ENCODE peak calls at places on chromosome 16, in ten cellular contexts. Z is GM23338; N is sigmoid colon; X is right cardiac atrium; I is breast epithelium; O is GM23248; V is lower lobe of right lung; U is A549; R is HepG2; T is effector memory CD4-positive, alpha-beta T cell. Y is an unnamed sample.
A peak's percentile ranks its signal among the peaks of the same experiment; 100 is the strongest.

GRCh38 chr16:17416461-17417221 is 54.1 kb downstream of the XYLT1 start:
- DNase-seq in Z (peak; percentile 78), N (no peak), X (peak; percentile 60), I (no peak), O (peak; percentile 67), V (peak; percentile 63), U (no peak), R (no peak), T (no peak), Y (no peak)

GRCh38 chr16:81175325-81175891 is 63.1 kb upstream of the BCO1 start:
- DNase-seq in Z (no peak), N (no peak), X (no peak), I (no peak), O (peak; percentile 92), V (no peak), U (peak; percentile 73), R (peak; percentile 85), T (no peak), Y (no peak)

GRCh38 chr16:17350212-17350611 is 120.5 kb downstream of the XYLT1 start:
- DNase-seq in Z (no peak), N (no peak), X (no peak), I (no peak), O (peak; percentile 90), V (no peak), U (no peak), R (no peak), T (no peak), Y (no peak)

GRCh38 chr16:76780556-76780955 is 410.4 kb upstream of the MON1B start:
- DNase-seq in Z (no peak), N (no peak), X (no peak), I (no peak), O (no peak), V (no peak), U (no peak), R (no peak), T (no peak), Y (no peak)

GRCh38 chr16:58105619-58106018 is 23.6 kb downstream of the CFAP20 start:
- DNase-seq in Z (no peak), N (no peak), X (no peak), I (no peak), O (peak; percentile 9), V (no peak), U (no peak), R (no peak), T (no peak), Y (no peak)

GRCh38 chr16:50068550-50068949 is 2.8 kb downstream of the HEATR3 start:
- DNase-seq in Z (no peak), N (no peak), X (no peak), I (no peak), O (peak; percentile 46), V (no peak), U (no peak), R (no peak), T (no peak), Y (no peak)

GRCh38 chr16:88877564-88878289 is 11.3 kb upstream of the PABPN1L start:
- DNase-seq in Z (no peak), N (no peak), X (no peak), I (no peak), O (no peak), V (no peak), U (no peak), R (no peak), T (no peak), Y (no peak)

GRCh38 chr16:74984194-74984669 is 691 bp downstream of the WDR59 start:
- DNase-seq in Z (no peak), N (no peak), X (no peak), I (no peak), O (peak; percentile 72), V (no peak), U (peak; percentile 15), R (peak; percentile 18), T (peak; percentile 25), Y (no peak)

GRCh38 chr16:13923703-13924298 is 3.8 kb downstream of the ERCC4 start:
- DNase-seq in Z (peak; percentile 66), N (no peak), X (no peak), I (no peak), O (peak; percentile 74), V (no peak), U (peak; percentile 36), R (peak; percentile 62), T (no peak), Y (no peak)

GRCh38 chr16:4358831-4359561 is 7.9 kb upstream of the PAM16 start:
- DNase-seq in Z (peak; percentile 88), N (peak; percentile 84), X (peak; percentile 88), I (peak; percentile 70), O (peak; percentile 63), V (peak; percentile 80), U (peak; percentile 69), R (peak; percentile 53), T (peak; percentile 37), Y (no peak)

GRCh38 chr16:14585287-14585686 is 44.8 kb downstream of the PARN start:
- DNase-seq in Z (no peak), N (no peak), X (no peak), I (no peak), O (no peak), V (no peak), U (no peak), R (no peak), T (no peak), Y (no peak)

GRCh38 chr16:72051818-72052217 is 2.5 kb upstream of the HP start:
- DNase-seq in Z (no peak), N (no peak), X (no peak), I (no peak), O (no peak), V (no peak), U (no peak), R (no peak), T (no peak), Y (no peak)

GRCh38 chr16:75203667-75204409 is 3.1 kb downstream of the CTRB2 start:
- DNase-seq in Z (no peak), N (peak; percentile 52), X (peak; percentile 42), I (peak; percentile 37), O (no peak), V (peak; percentile 35), U (no peak), R (no peak), T (no peak), Y (no peak)

GRCh38 chr16:1981972-1982574 is 804 bp upstream of the NOXO1 start:
- DNase-seq in Z (no peak), N (no peak), X (no peak), I (no peak), O (no peak), V (no peak), U (no peak), R (peak; percentile 41), T (no peak), Y (no peak)

DNA sequence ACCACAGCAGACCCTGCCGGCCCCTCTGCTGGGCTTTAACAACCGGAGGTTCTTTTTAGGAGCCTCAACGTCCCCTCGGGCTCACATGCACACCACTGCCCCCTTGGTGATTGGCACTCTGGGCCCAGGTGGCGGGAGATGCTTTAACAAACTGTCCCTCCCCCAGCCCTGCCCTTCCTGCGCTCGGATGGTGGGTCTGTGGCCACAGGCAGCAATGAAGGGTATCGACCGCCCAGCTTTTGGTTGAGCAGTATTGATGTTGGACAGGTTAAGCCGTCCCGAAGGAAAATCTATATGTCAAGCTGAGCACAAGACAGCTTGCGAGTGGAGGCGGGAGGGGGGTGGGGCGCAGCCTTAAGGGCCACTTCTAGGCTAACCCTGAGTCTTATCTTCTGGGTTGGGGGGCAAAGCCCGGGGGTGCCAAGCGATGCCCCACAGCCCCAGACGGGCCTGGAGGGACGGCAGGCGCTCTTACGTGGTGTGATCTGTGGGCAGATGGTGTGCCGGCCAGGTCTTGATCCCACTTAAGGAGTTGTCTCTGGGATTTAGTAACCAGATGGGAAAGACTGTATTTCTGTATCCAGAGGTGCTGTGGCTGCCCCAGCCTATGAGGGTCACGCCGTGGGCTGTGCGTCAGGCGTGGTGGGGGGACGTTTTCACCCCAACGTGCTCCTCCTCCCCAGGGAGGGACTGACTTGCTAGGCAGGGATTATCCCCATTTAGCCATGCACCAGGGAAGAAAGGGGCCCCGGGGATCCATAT is 6.1 kb downstream of the GSE1 start:
- DNase-seq in Z (no peak), N (no peak), X (peak; percentile 19), I (no peak), O (no peak), V (no peak), U (no peak), R (no peak), T (no peak), Y (no peak)
- H3K4me1 ChIP-seq in Z (peaks cover 38% of the 10 kb centered on the region), N (no peaks in the 10 kb centered on the region), X (peaks cover 21% of the 10 kb centered on the region), I (peaks cover 12% of the 10 kb centered on the region), O (peaks cover 6% of the 10 kb centered on the region), V (peaks cover 74% of the 10 kb centered on the region), U (peaks cover 36% of the 10 kb centered on the region), R (peaks cover 61% of the 10 kb centered on the region), T (peaks cover 25% of the 10 kb centered on the region), Y (peaks cover 30% of the 10 kb centered on the region)

DNA sequence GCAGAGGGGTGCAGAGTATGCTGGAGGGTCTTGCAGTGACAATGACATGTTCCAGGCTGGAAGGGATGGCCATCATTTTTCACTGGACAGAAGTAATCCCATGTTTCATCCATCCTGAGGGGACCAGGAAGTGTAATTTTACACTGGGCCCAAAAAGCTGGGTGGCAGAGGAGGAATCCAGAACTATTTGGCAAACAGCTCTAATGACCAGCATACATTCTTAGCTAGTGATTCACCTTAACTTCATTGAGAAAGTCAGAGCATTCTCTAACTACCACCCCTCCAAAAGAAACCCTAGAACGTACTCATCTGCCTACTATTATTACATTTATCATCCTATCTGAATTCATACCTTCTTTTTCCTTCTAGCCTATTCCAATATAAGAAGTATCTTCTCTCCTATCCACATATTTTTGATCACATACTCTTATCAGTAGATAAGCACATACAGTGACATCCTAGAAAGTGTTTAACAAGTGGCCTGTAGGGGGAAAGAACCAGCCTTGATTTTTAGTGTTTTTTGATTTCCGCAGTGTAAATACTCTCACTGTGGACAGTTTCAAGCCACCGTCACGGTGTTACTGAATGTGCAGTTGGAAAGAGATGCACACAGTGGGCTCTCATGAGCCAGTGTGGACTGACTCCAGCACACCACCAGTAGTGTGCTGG is 118.1 kb downstream of the FTO start:
- DNase-seq in Z (no peak), N (no peak), X (no peak), I (no peak), O (peak; percentile 90), V (no peak), U (peak; percentile 16), R (peak; percentile 25), T (no peak), Y (no peak)
- H3K27ac ChIP-seq in Z (no peak overlapping the region), N (no peak overlapping the region), X (no peak overlapping the region), I (peak overlapping the region; percentile 70), O (peak overlapping the region; percentile 77), V (no peak overlapping the region), U (peak overlapping the region; percentile 77), R (no peak overlapping the region), T (no peak overlapping the region), Y (no peak overlapping the region)

DNA sequence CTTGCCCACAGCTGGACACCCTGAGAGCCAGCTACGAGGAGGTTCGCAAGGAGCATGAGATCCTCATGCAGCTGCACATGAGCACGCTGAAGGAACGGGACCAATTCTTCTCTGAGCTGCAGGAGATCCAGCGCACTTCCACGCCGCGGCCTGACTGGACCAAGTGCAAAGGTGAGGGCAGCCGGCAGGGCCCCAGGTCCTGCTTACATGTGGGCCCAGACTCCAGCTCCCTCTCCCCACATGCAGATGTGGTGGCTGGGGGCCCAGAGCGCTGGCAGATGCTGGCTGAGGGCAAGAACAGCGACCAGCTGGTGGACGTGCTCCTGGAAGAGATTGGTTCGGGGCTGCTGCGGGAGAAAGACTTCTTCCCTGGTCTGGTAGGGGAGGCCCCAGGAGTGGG is 16.2 kb upstream of the THAP11 start:
- DNase-seq in Z (no peak), N (no peak), X (peak; percentile 55), I (no peak), O (no peak), V (no peak), U (no peak), R (no peak), T (no peak), Y (no peak)
- H3K4me1 ChIP-seq in Z (no peaks in the 10 kb centered on the region), N (no peaks in the 10 kb centered on the region), X (no peaks in the 10 kb centered on the region), I (no peaks in the 10 kb centered on the region), O (peaks cover 6% of the 10 kb centered on the region), V (no peaks in the 10 kb centered on the region), U (no peaks in the 10 kb centered on the region), R (peaks cover 14% of the 10 kb centered on the region), T (no peaks in the 10 kb centered on the region), Y (no peaks in the 10 kb centered on the region)

GRCh38 chr16:84663433-84664101 is 15.3 kb downstream of the KLHL36 start:
- DNase-seq in Z (no peak), N (no peak), X (no peak), I (no peak), O (no peak), V (no peak), U (no peak), R (no peak), T (no peak), Y (no peak)
- H3K27ac ChIP-seq in Z (no peak overlapping the region), N (no peak overlapping the region), X (no peak overlapping the region), I (no peak overlapping the region), O (no peak overlapping the region), V (no peak overlapping the region), U (no peak overlapping the region), R (no peak overlapping the region), T (no peak overlapping the region), Y (no peak overlapping the region)

Y was measured in esophagus muscularis mucosa.